ENCODE peak calls at places on chromosome 21, in five cellular contexts. D is stimulated activated naive CD8-positive, alpha-beta T cell treated with anti-CD3 and anti-CD28 coated beads, Interleukin-15, Interleukin-2, amounts not matched to agents 100 U/mL and 50 U/mL, for 24 hours; T is cardiac fibroblast; Y is NCI-H446; G is tibial artery. K is an unnamed sample.

GRCh38 chr21:31497939-31498338 is 153.9 kb upstream of the TIAM1 start:
- DNase-seq in Y (no peak), G (no peak), D (no peak), T (no peak), K (no peak)

GRCh38 chr21:44752701-44753235 is 41.4 kb upstream of the TSPEAR start:
- DNase-seq in T (peak), D (no peak), G (peak), Y (no peak), K (no peak)

GRCh38 chr21:29248124-29248523 is 50.6 kb upstream of the BACH1 start:
- DNase-seq in T (peak), Y (no peak), D (no peak), G (no peak), K (no peak)

GRCh38 chr21:22476726-22477646 is 1478.8 kb downstream of the NCAM2 start:
- DNase-seq in Y (peak), D (no peak), T (no peak), G (no peak), K (no peak)

GRCh38 chr21:30216041-30216723 is at the start of gene CLDN8:
- DNase-seq in Y (no peak), D (no peak), T (no peak), G (no peak), K (no peak)

GRCh38 chr21:39184050-39184980 is 1.1 kb upstream of the PSMG1 start:
- DNase-seq in D (no peak), G (no peak), Y (no peak), T (peak), K (no peak)

GRCh38 chr21:41008971-41009370 is 159.0 kb upstream of the BACE2 start:
- DNase-seq in G (no peak), D (no peak), Y (no peak), T (no peak), K (no peak)

GRCh38 chr21:46154155-46154954 is 1.0 kb downstream of the FTCD start:
- DNase-seq in G (peak), Y (no peak), D (peak), T (no peak), K (no peak)

GRCh38 chr21:10273196-10273595 is 248.2 kb upstream of the TPTE start:
- DNase-seq in Y (no peak), T (no peak), G (no peak), D (no peak), K (no peak)

GRCh38 chr21:40845621-40846020 is 1.3 kb downstream of the DSCAM start:
- DNase-seq in Y (no peak), T (no peak), D (no peak), G (no peak), K (no peak)

GRCh38 chr21:45577806-45578801 is 35.9 kb upstream of the SLC19A1 start:
- DNase-seq in D (no peak), T (no peak), G (peak), Y (no peak), K (no peak)

GRCh38 chr21:35475006-35475405 is 425.9 kb upstream of the RUNX1 start:
- DNase-seq in T (peak), D (no peak), Y (no peak), G (no peak), K (no peak)

GRCh38 chr21:42392731-42393442 is 3.0 kb downstream of the TMPRSS3 start:
- DNase-seq in D (no peak), T (no peak), G (no peak), Y (no peak), K (no peak)

GRCh38 chr21:41973427-41973831 is 19.6 kb upstream of the C2CD2 start:
- DNase-seq in Y (no peak), D (no peak), T (no peak), G (no peak), K (no peak)

GRCh38 chr21:21324297-21324696 is 326.1 kb downstream of the NCAM2 start:
- DNase-seq in T (no peak), D (no peak), G (no peak), Y (no peak), K (no peak)

K was measured in central memory CD4-positive, alpha-beta T cell.